ENCODE peak calls at places on chromosomes 3 and 15, in five cellular contexts. Y is AG10803, L is foreskin fibroblast, T is endothelial cell of umbilical vein, B is bronchial epithelial cell. P is an unnamed sample.

GRCh38 chr15:59191855-59192237 is 14.8 kb upstream of the LDHAL6B start:
- DNase-seq in L (peak), Y (peak), T (peak), B (peak), P (peak)

GRCh38 chr15:71811036-71811736 is 832 bp downstream of the NR2E3 start:
- DNase-seq in L (no peak), T (no peak), Y (no peak), B (no peak), P (no peak)

GRCh38 chr15:43939070-43939469 is 112.3 kb downstream of the WDR76 start:
- DNase-seq in T (peak), B (peak), Y (no peak), L (peak), P (peak)

GRCh38 chr3:62405117-62405516 is 31.8 kb upstream of the FEZF2 start:
- DNase-seq in L (no peak), B (no peak), Y (no peak), T (no peak), P (no peak)

GRCh38 chr3:49812916-49813496 is 747 bp downstream of the UBA7 start:
- DNase-seq in L (peak), T (no peak), Y (no peak), B (no peak), P (no peak)

GRCh38 chr3:43960448-43960840 is 269.7 kb downstream of the ABHD5 start:
- DNase-seq in Y (peak), T (no peak), L (peak), B (no peak), P (peak)

GRCh38 chr3:58183891-58184290 is 26.9 kb downstream of the DNASE1L3 start:
- DNase-seq in T (no peak), B (no peak), Y (no peak), L (no peak), P (no peak)

GRCh38 chr15:93141373-93141790 is 52.4 kb upstream of the RGMA start:
- DNase-seq in T (no peak), Y (no peak), B (no peak), L (no peak), P (no peak)

GRCh38 chr3:25480811-25481210 is 52.7 kb downstream of the RARB start:
- DNase-seq in B (no peak), Y (no peak), T (peak), L (no peak), P (no peak)

GRCh38 chr3:169465416-169465815 is 198.1 kb downstream of the MECOM start:
- DNase-seq in L (no peak), B (no peak), T (no peak), Y (no peak), P (no peak)

GRCh38 chr3:177294221-177294620 is 96.9 kb upstream of the TBL1XR1 start:
- DNase-seq in L (peak), Y (peak), B (peak), T (no peak), P (peak)

GRCh38 chr3:18357747-18358146 is 67.4 kb downstream of the SATB1 start:
- DNase-seq in T (no peak), L (no peak), B (no peak), Y (no peak), P (no peak)

GRCh38 chr3:184481924-184482671 is 79.5 kb upstream of the EPHB3 start:
- DNase-seq in B (peak), Y (no peak), T (no peak), L (no peak), P (no peak)

GRCh38 chr15:77839970-77840609 is 207.4 kb upstream of the LINGO1 start:
- DNase-seq in B (no peak), Y (no peak), L (no peak), T (no peak), P (no peak)

GRCh38 chr3:110126065-110126464 is 788.7 kb upstream of the DPPA4 start:
- DNase-seq in Y (peak), L (peak), T (no peak), B (peak), P (peak)

GRCh38 chr3:105715372-105715771 is 153.4 kb downstream of the CBLB start:
- DNase-seq in L (peak), B (peak), Y (peak), T (peak), P (peak)

GRCh38 chr3:49410102-49410843 is 1.5 kb downstream of the RHOA start:
- DNase-seq in T (no peak), B (no peak), Y (no peak), L (no peak), P (no peak)

GRCh38 chr15:37536967-37537624 is 397.3 kb upstream of the TMCO5A start:
- DNase-seq in L (peak), B (peak), Y (no peak), T (no peak), P (no peak)

GRCh38 chr15:67745059-67745993 is 80.0 kb upstream of the SKOR1 start:
- DNase-seq in L (peak), T (no peak), Y (peak), B (peak), P (peak)

GRCh38 chr3:119184808-119185690 is 11.7 kb downstream of the UPK1B start:
- DNase-seq in T (no peak), B (peak), L (peak), Y (peak), P (peak)

GRCh38 chr3:119025390-119025789 is 9.3 kb downstream of the IGSF11 start:
- DNase-seq in Y (no peak), B (no peak), T (no peak), L (no peak), P (no peak)

GRCh38 chr15:55916666-55917409 is 76.6 kb downstream of the NEDD4 start:
- DNase-seq in Y (peak), T (no peak), B (peak), L (peak), P (peak)

GRCh38 chr3:85495602-85496001 is 536.8 kb downstream of the CADM2 start:
- DNase-seq in L (no peak), T (no peak), B (no peak), Y (no peak), P (no peak)

GRCh38 chr15:96327155-96327741 is 3.3 kb upstream of the NR2F2 start:
- DNase-seq in L (peak), B (peak), T (peak), Y (peak), P (peak)

GRCh38 chr3:172201990-172202318 is 162.6 kb downstream of the FNDC3B start:
- DNase-seq in L (peak), B (peak), Y (peak), T (peak), P (peak)

GRCh38 chr3:112126501-112126900 is 6.5 kb downstream of the GCSAM start:
- DNase-seq in B (no peak), Y (peak), T (peak), L (peak), P (peak)

GRCh38 chr15:82804575-82804949 is 1.3 kb downstream of the FSD2 start:
- DNase-seq in B (peak), L (peak), Y (peak), T (no peak), P (no peak)

GRCh38 chr15:66293085-66293418 is 316 bp upstream of the DIS3L start:
- DNase-seq in L (no peak), Y (no peak), T (no peak), B (no peak), P (no peak)

GRCh38 chr3:153209596-153209995 is 47.6 kb downstream of the RAP2B start:
- DNase-seq in L (peak), Y (peak), B (peak), T (peak), P (peak)

GRCh38 chr3:146020969-146021368 is 140.0 kb downstream of the PLOD2 start:
- DNase-seq in B (no peak), L (no peak), T (no peak), Y (no peak), P (no peak)

GRCh38 chr3:39147711-39148115 is 5.7 kb downstream of the CSRNP1 start:
- DNase-seq in L (peak), Y (peak), B (no peak), T (peak), P (peak)
- TF ChIP-seq CTCF in L (no peak), Y (no peak), B (no peak), T (no peak), P (no peak)

DNA sequence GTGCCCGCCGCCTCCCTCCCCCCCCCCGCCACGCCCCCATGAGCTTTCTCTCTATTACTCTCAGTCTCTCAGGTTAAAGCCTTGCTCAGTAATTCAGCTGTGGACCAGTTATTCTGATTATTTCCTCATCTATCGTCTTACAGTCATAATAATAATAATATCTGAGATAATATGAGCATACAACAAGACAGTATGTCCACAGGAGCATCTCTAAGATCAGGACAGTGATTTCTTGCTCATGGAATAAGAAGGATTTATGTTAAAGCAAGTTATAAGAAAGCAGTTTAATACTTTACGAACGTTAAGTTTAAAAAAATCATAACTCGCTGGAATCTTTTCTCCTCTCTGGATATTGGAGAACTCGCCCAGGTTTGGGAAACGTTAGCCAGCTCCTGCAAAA is 657 bp upstream of the LMCD1 start:
- DNase-seq in T (no peak), Y (no peak), B (no peak), L (no peak), P (no peak)
- H3K4me3 ChIP-seq in T (peak), Y (peak), B (peak), L (peak), P (peak)

DNA sequence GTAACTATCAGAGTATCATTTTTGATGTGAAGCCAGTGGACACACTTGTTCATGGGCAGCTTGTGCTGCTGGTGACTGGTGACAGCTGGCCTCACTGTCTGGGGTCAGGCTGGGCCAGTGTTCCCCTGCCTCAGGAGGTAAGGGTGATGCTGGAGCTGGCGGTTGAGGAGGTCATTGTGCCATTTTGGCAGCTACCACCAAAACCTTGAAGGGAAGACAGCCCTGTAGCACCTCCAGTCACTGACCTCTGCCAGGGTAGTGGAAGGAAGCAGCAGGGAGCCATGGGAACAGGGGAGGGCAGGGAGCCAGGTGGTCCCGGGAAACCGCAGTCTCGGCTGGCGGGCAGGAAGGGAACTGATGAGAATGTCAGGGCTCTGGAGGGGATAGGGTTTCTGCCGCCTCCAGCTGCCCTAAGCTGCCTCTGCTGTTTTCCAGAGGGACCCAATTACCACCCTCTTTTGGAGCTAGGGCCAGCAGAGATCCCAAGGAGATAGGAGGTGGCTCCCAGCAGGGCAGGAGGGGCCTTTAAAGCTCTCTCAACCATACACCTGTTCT is 24.8 kb downstream of the FOXL2NB start:
- DNase-seq in T (no peak), Y (no peak), B (no peak), L (no peak), P (no peak)
- TF ChIP-seq CTCF in T (no peak), Y (no peak), B (no peak), L (no peak), P (no peak)

DNA sequence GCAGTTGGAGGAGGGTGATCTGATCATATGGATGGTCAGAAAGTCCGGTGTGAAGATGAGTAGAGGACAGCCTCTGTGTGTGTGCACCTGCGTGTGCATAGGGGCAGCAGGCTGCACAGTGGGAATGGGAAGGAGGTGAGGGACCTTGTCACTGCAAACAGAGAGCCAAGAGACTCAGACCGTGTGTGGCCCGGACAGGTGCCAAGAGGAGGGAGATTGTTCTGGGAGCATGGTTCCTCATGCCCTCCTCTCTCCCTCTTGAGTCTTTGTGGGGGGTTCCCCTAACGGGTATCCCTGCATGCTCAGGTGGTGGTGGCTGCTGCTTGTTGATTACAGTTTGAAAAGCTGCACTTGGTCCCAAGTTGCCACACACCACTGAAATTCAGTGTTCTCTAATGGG is 68.8 kb downstream of the CHRNA7 start:
- DNase-seq in T (no peak), L (no peak), Y (no peak), B (no peak), P (no peak)
- H3K4me3 ChIP-seq in T (no peak), L (no peak), Y (no peak), B (no peak), P (no peak)

DNA sequence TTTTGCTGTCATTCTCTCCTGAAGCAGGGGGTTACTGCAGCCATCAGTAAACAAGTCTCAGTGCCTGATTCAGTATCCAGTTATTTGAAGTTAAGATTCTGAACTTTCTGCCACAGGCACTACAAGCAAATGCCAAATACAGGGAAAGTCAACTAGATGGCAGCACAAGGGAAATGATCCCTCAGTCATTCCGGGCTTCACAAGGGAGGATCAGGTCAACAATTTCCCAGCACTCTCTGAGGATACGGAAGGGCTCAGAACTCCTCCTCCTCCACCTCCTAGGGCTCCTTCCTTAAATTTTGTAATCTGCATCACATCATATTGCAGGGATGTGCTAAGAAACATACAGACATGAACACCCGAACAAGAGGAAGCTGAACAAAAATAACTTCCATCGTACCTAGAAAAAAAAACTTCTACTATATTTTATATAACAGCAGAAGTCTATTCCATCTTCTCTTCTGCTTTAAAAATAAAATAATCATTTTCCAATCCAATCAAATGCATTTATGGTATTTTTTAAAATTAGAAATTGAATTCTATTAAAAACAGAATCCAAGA is 187.1 kb downstream of the FMN1 start:
- DNase-seq in T (peak), B (peak), L (peak), Y (peak), P (peak)
- TF ChIP-seq CTCF in T (peak), B (peak), L (peak), Y (peak), P (peak)

DNA sequence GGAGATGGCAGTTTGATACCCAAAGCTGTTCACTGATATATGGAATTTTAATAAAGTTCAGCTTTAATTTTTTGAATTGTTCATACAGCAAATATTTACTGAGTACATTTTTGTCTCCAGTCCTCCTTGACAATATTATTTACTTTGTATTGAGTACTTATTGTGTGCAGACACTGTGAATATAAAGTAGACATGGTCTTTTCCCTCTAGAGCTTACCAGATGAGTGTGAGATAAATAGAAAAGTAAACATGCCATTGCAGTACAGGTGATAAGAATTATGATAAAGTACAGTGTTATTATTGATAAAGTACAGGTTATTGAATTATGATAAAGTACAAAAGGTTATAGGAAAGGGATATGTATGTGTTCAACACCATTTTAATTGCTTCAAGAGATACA is 2.1 kb downstream of the UBA5 start:
- DNase-seq in L (no peak), B (no peak), T (no peak), Y (no peak), P (no peak)
- H3K4me3 ChIP-seq in L (peak), B (no peak), T (no peak), Y (peak), P (no peak)

P was measured in choroid plexus epithelial cell.